ENCODE peak calls at places on chromosomes 5 and 9, in eight cellular contexts. I is COLO829, P is NCI-H1417, U is HEK293T, Z is fibroblast of the conjunctiva, N is brain microvascular endothelial cell, M is GM12865, J is fibroblast of the aortic adventitia. T is an unnamed sample.

GRCh38 chr5:20113930-20114329 is 125.9 kb upstream of the CDH18 start:
- DNase-seq in U (no peak), M (no peak), I (no peak), P (no peak), N (no peak), Z (no peak), J (no peak), T (no peak)

GRCh38 chr5:123089971-123090640 is 1.1 kb downstream of the PRDM6 start:
- DNase-seq in P (peak), Z (no peak), J (peak), U (peak), M (peak), N (no peak), I (no peak), T (no peak)

GRCh38 chr5:145350501-145350900 is 484.6 kb downstream of the PRELID2 start:
- DNase-seq in N (peak), M (no peak), J (peak), I (no peak), P (no peak), U (no peak), Z (no peak), T (no peak)

GRCh38 chr9:92804727-92805126 is 40.1 kb upstream of the BICD2 start:
- DNase-seq in I (no peak), J (no peak), N (no peak), U (no peak), P (no peak), Z (no peak), M (no peak), T (no peak)

GRCh38 chr9:12735669-12736068 is 39.2 kb upstream of the LURAP1L start:
- DNase-seq in J (no peak), M (peak), Z (no peak), U (no peak), P (no peak), N (no peak), I (no peak), T (no peak)

GRCh38 chr5:78587775-78588291 is 60.7 kb downstream of the LHFPL2 start:
- DNase-seq in J (peak), Z (peak), I (no peak), P (no peak), N (no peak), U (no peak), M (no peak), T (peak)

GRCh38 chr5:54133917-54134316 is 176.5 kb downstream of the ARL15 start:
- DNase-seq in I (no peak), Z (no peak), U (no peak), J (no peak), P (no peak), N (no peak), M (no peak), T (no peak)

GRCh38 chr9:1100945-1101344 is 50.8 kb downstream of the DMRT2 start:
- DNase-seq in Z (peak), N (peak), I (peak), U (peak), P (no peak), M (peak), J (peak), T (no peak)